ENCODE peak calls at places on chromosomes 3 and 15, in seven cellular contexts. R is CD14-positive monocyte; D is activated CD8-positive, alpha-beta T cell treated with anti-CD3 and anti-CD28 coated beads for 36 hours; F is GM04504; E is HCT116; A is CD8-positive, alpha-beta memory T cell; J is nephron progenitor cell. B is an unnamed sample.

GRCh38 chr3:14418670-14419250 is 16.4 kb downstream of the SLC6A6 start:
- DNase-seq in F (no peak), D (no peak), E (no peak), R (peak), A (no peak), J (no peak), B (no peak)

GRCh38 chr15:29107971-29108645 is 161.5 kb downstream of the NSMCE3 start:
- DNase-seq in D (no peak), R (no peak), J (no peak), F (no peak), A (no peak), E (no peak), B (no peak)

GRCh38 chr3:184481924-184482671 is 79.5 kb upstream of the EPHB3 start:
- DNase-seq in A (no peak), D (no peak), E (no peak), F (no peak), J (no peak), R (no peak), B (no peak)

GRCh38 chr3:76307556-76307955 is 522.2 kb upstream of the ZNF717 start:
- DNase-seq in E (no peak), A (no peak), J (no peak), R (no peak), F (no peak), D (no peak), B (no peak)

GRCh38 chr3:115588201-115588600 is 35.1 kb upstream of the GAP43 start:
- DNase-seq in F (no peak), E (no peak), A (no peak), D (no peak), J (no peak), R (no peak), B (no peak)

GRCh38 chr15:28017423-28017924 is 81.6 kb downstream of the OCA2 start:
- DNase-seq in F (no peak), D (no peak), R (no peak), A (no peak), E (no peak), J (no peak), B (no peak)

GRCh38 chr3:17157713-17158112 is 273.0 kb downstream of the PLCL2 start:
- DNase-seq in D (no peak), A (no peak), J (no peak), F (no peak), R (no peak), E (no peak), B (peak)

GRCh38 chr3:188053710-188054379 is 100.1 kb upstream of the LPP start:
- DNase-seq in R (no peak), E (no peak), D (no peak), A (no peak), J (no peak), F (no peak), B (no peak)

GRCh38 chr3:197023241-197023997 is 6.2 kb downstream of the MELTF start:
- DNase-seq in R (no peak), A (peak), F (no peak), D (no peak), J (no peak), E (no peak), B (peak)

GRCh38 chr15:62957130-62957529 is 85.4 kb upstream of the TPM1 start:
- DNase-seq in E (no peak), F (no peak), R (no peak), A (no peak), D (no peak), J (no peak), B (peak)

GRCh38 chr3:182149594-182149993 is 437.9 kb downstream of the SOX2 start:
- DNase-seq in J (no peak), A (no peak), D (no peak), F (no peak), R (no peak), E (no peak), B (no peak)

GRCh38 chr3:195847061-195847950 is 35.6 kb upstream of the MUC4 start:
- DNase-seq in E (peak), A (no peak), F (no peak), D (no peak), J (no peak), R (no peak), B (peak)

GRCh38 chr15:93894438-93894837 is 336.9 kb upstream of the MCTP2 start:
- DNase-seq in A (no peak), F (no peak), J (no peak), D (no peak), R (no peak), E (no peak), B (no peak)

GRCh38 chr15:31034152-31034551 is 42.7 kb upstream of the MTMR10 start:
- DNase-seq in E (no peak), R (no peak), D (no peak), A (no peak), J (no peak), F (no peak), B (no peak)

B was measured in Daoy.